ENCODE peak calls at places on chromosomes 3 and 15, in four cellular contexts. J is SK-N-SH, A is H1, C is HepG2. T is an unnamed sample.
A peak's percentile ranks its signal among the peaks of the same experiment; 100 is the strongest.

GRCh38 chr15:42042602-42043400 is 22.0 kb upstream of the PLA2G4E start:
- DNase-seq in J (no peak), A (no peak), C (no peak), T (no peak)

GRCh38 chr15:69575387-69575786 is 122.8 kb downstream of the RPLP1 start:
- DNase-seq in C (no peak), A (no peak), J (no peak), T (no peak)

GRCh38 chr3:120284702-120285507 is at the start of gene GPR156:
- DNase-seq in A (peak; percentile 67), C (no peak), J (peak; percentile 84), T (no peak)

GRCh38 chr3:58473275-58473674 is 18.6 kb upstream of the KCTD6 start:
- DNase-seq in J (no peak), A (no peak), C (no peak), T (no peak)

GRCh38 chr15:49103002-49103401 is 52.4 kb downstream of the COPS2 start:
- DNase-seq in A (no peak), C (no peak), J (no peak), T (no peak)

GRCh38 chr3:105944721-105945120 is 75.9 kb upstream of the CBLB start:
- DNase-seq in C (peak; percentile 4), J (no peak), A (no peak), T (no peak)

GRCh38 chr3:191373327-191373726 is 43.0 kb upstream of the UTS2B start:
- DNase-seq in J (no peak), A (no peak), C (no peak), T (no peak)

GRCh38 chr15:65189102-65189740 is 4.1 kb upstream of the CLPX start:
- DNase-seq in A (peak; percentile 56), C (peak; percentile 54), J (peak; percentile 80), T (no peak)

GRCh38 chr15:66698971-66699370 is 3.1 kb upstream of the SMAD6 start:
- DNase-seq in C (no peak), A (no peak), J (no peak), T (no peak)

GRCh38 chr15:66701422-66702034 is 508 bp upstream of the SMAD6 start:
- DNase-seq in C (peak; percentile 42), J (peak; percentile 77), A (peak; percentile 83), T (no peak)

GRCh38 chr15:66702035-66702769 is at the start of gene SMAD6:
- DNase-seq in J (peak; percentile 82), A (peak; percentile 90), C (peak; percentile 98), T (no peak)

GRCh38 chr15:66700412-66700801 is 1.6 kb upstream of the SMAD6 start:
- DNase-seq in C (no peak), A (no peak), J (no peak), T (no peak)

GRCh38 chr15:66700802-66701421 is 1.1 kb upstream of the SMAD6 start:
- DNase-seq in A (peak; percentile 94), C (peak; percentile 92), J (peak; percentile 98), T (no peak)
- TF ChIP-seq TCF12 in A (peak; percentile 3), C (no peak), J (peak; percentile 10), T (no peak)

GRCh38 chr3:144259267-144259666 is 287.6 kb downstream of the DIPK2A start:
- DNase-seq in J (no peak), A (no peak), C (no peak), T (no peak)

DNA sequence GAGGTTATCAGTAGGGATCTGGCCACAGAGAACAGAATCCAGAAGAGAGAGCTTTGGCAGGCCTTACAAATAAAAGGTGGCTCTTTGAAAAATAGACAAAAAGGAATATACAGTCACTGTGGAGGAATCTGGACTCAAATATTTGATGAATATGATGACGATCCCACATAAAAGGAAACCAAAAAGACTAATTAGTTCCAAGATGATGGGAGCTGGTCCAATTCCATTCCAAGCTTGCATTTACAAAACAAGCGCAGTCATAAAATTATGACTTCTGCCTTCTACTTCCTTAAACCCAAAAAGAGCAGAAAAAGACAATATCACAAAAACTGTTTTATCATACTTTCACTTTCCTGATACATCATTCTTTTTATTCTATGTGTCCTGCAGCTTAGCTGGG is 285.8 kb downstream of the DIPK2A start:
- DNase-seq in J (no peak), C (no peak), A (no peak), T (no peak)
- TF ChIP-seq TCF12 in J (no peak), C (no peak), A (no peak), T (no peak)

GRCh38 chr15:48096813-48097212 is 24.0 kb upstream of the SLC24A5 start:
- DNase-seq in J (no peak), C (no peak), A (no peak), T (no peak)
- TF ChIP-seq TCF12 in J (peak; percentile 83), C (no peak), A (no peak), T (no peak)

DNA sequence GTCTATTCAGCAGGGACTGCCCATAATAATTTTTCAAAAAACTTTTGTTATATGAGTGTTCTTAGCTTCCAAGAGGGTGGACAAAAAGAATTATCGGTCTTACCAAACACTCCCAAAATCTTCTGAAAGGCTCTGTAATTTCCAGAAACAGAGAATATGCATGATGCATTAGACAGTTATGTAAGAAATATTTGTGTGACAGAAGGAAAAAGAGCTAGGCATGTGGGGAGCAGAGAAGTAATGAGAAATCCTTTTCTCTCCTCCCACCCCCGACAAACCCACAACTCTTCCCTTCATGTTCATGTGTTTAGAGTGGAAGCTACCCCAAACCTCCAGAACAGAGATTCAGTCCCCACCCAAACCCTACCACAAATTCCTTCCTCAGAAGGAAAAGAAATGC is 86.8 kb downstream of the MYO5A start:
- DNase-seq in J (no peak), A (no peak), C (no peak), T (no peak)
- TF ChIP-seq TCF12 in J (no peak), A (no peak), C (no peak), T (no peak)

T was measured in GM12878.